ENCODE peak calls at places on chromosomes 6 and 20, in ten cellular contexts. L is fibroblast of mammary gland; Y is dorsolateral prefrontal cortex; Z is GM10248; E is activated naive CD4-positive, alpha-beta T cell treated with Interleukin-2 at 50 U/mL for 16 hours; X is GM12865; J is Panc1; Q is amniotic epithelial cell; A is pulmonary artery endothelial cell; B is mucosa of descending colon. D is an unnamed sample.

GRCh38 chr20:40073535-40074111 is 615.4 kb downstream of the MAFB start:
- DNase-seq in L (peak), Y (no peak), Z (no peak), E (no peak), X (no peak), J (no peak), Q (no peak), A (no peak), B (no peak), D (no peak)

GRCh38 chr20:34216382-34216742 is 24.9 kb upstream of the ASIP start:
- DNase-seq in L (no peak), Y (no peak), Z (no peak), E (no peak), X (no peak), J (no peak), Q (no peak), A (no peak), B (no peak), D (no peak)

GRCh38 chr20:58092871-58093270 is 135.6 kb downstream of the ANKRD60 start:
- DNase-seq in L (no peak), Y (no peak), Z (no peak), E (no peak), X (no peak), J (no peak), Q (no peak), A (no peak), B (no peak), D (no peak)

GRCh38 chr6:41705996-41706835 is 29.2 kb downstream of the TFEB start:
- DNase-seq in L (peak), Y (peak), Z (peak), E (peak), X (peak), J (peak), Q (peak), A (no peak), B (peak), D (no peak)

GRCh38 chr6:128208851-128209580 is 308.2 kb upstream of the THEMIS start:
- DNase-seq in L (peak), Y (no peak), Z (no peak), E (no peak), X (no peak), J (no peak), Q (peak), A (no peak), B (no peak), D (no peak)

GRCh38 chr6:161584051-161584450 is 310.2 kb upstream of the AGPAT4 start:
- DNase-seq in L (peak), Y (no peak), Z (no peak), E (no peak), X (no peak), J (no peak), Q (no peak), A (no peak), B (no peak), D (no peak)

GRCh38 chr6:39381535-39382140 is 59.1 kb upstream of the KCNK16 start:
- DNase-seq in L (no peak), Y (no peak), Z (no peak), E (no peak), X (no peak), J (no peak), Q (no peak), A (no peak), B (no peak), D (no peak)

GRCh38 chr6:3776881-3777507 is 25.5 kb upstream of the PXDC1 start:
- DNase-seq in L (no peak), Y (no peak), Z (no peak), E (no peak), X (no peak), J (no peak), Q (no peak), A (no peak), B (no peak), D (no peak)

GRCh38 chr20:44496976-44497375 is 21.3 kb downstream of the TTPAL start:
- DNase-seq in L (peak), Y (no peak), Z (no peak), E (peak), X (peak), J (peak), Q (peak), A (no peak), B (no peak), D (peak)

GRCh38 chr6:167710521-167710920 is 116.2 kb upstream of the AFDN start:
- DNase-seq in L (no peak), Y (no peak), Z (no peak), E (no peak), X (no peak), J (no peak), Q (no peak), A (no peak), B (no peak), D (no peak)

GRCh38 chr6:45677381-45677992 is 299.8 kb upstream of the SUPT3H start:
- DNase-seq in L (peak), Y (no peak), Z (peak), E (peak), X (peak), J (no peak), Q (peak), A (peak), B (peak), D (peak)

GRCh38 chr6:163263196-163263595 is 151.3 kb upstream of the QKI start:
- DNase-seq in L (peak), Y (peak), Z (no peak), E (no peak), X (no peak), J (no peak), Q (no peak), A (no peak), B (no peak), D (no peak)

GRCh38 chr6:111712398-111712797 is 106.7 kb upstream of the TRAF3IP2 start:
- DNase-seq in L (peak), Y (no peak), Z (no peak), E (no peak), X (no peak), J (no peak), Q (peak), A (no peak), B (no peak), D (no peak)